ENCODE peak calls at places on chromosomes 13 and 19, in four cellular contexts. One of them, this sample, is unnamed.

GRCh38 chr19:58170860-58171259 is 12.0 kb upstream of the ZNF274 start:
- DNase-seq in H1: no peak
- DNase-seq in cardiac muscle cell: peak
- DNase-seq in spleen: no peak
- DNase-seq in this sample: no peak

GRCh38 chr13:73720216-73720840 is 413.9 kb downstream of the KLF12 start:
- DNase-seq in H1: no peak
- DNase-seq in spleen: no peak
- DNase-seq in cardiac muscle cell: no peak
- DNase-seq in this sample: no peak

GRCh38 chr13:79079351-79079839 is 326.7 kb downstream of the RBM26 start:
- DNase-seq in H1: no peak
- DNase-seq in cardiac muscle cell: no peak
- DNase-seq in spleen: no peak
- DNase-seq in this sample: peak

GRCh38 chr13:48578516-48579166 is 45.8 kb upstream of the RCBTB2 start:
- DNase-seq in spleen: no peak
- DNase-seq in cardiac muscle cell: no peak
- DNase-seq in H1: no peak
- DNase-seq in this sample: no peak

GRCh38 chr13:36778083-36778671 is 40.8 kb upstream of the RFXAP start:
- DNase-seq in spleen: no peak
- DNase-seq in H1: no peak
- DNase-seq in cardiac muscle cell: peak
- DNase-seq in this sample: no peak

GRCh38 chr13:74136089-74136658 is 2.0 kb upstream of the KLF12 start:
- DNase-seq in H1: no peak
- DNase-seq in cardiac muscle cell: peak
- DNase-seq in spleen: peak
- DNase-seq in this sample: peak

GRCh38 chr19:51735759-51736449 is 12.1 kb upstream of the HAS1 start:
- DNase-seq in H1: no peak
- DNase-seq in spleen: peak
- DNase-seq in cardiac muscle cell: peak
- DNase-seq in this sample: no peak

GRCh38 chr19:58229255-58229639 is 533 bp downstream of the ZNF544 start:
- DNase-seq in H1: no peak
- DNase-seq in cardiac muscle cell: peak
- DNase-seq in spleen: no peak
- DNase-seq in this sample: no peak

GRCh38 chr13:46134961-46135522 is 30.2 kb upstream of the CPB2 start:
- DNase-seq in cardiac muscle cell: no peak
- DNase-seq in H1: no peak
- DNase-seq in spleen: no peak
- DNase-seq in this sample: no peak

GRCh38 chr13:52127378-52127777 is 1.5 kb downstream of the NEK5 start:
- DNase-seq in cardiac muscle cell: peak
- DNase-seq in H1: no peak
- DNase-seq in spleen: no peak
- DNase-seq in this sample: no peak

GRCh38 chr13:78194904-78195639 is 276.4 kb upstream of the EDNRB start:
- DNase-seq in spleen: no peak
- DNase-seq in H1: no peak
- DNase-seq in cardiac muscle cell: peak
- DNase-seq in this sample: no peak

GRCh38 chr13:111282997-111283396 is 37.4 kb upstream of the TEX29 start:
- DNase-seq in H1: no peak
- DNase-seq in cardiac muscle cell: no peak
- DNase-seq in spleen: no peak
- DNase-seq in this sample: no peak

GRCh38 chr13:95643009-95643408 is 1.5 kb downstream of the DZIP1 start:
- DNase-seq in cardiac muscle cell: no peak
- DNase-seq in spleen: no peak
- DNase-seq in H1: no peak
- DNase-seq in this sample: no peak

GRCh38 chr19:3277649-3278048 is 53.2 kb downstream of the CELF5 start:
- DNase-seq in spleen: no peak
- DNase-seq in cardiac muscle cell: no peak
- DNase-seq in H1: no peak
- DNase-seq in this sample: no peak

GRCh38 chr19:3275068-3275582 is 50.7 kb downstream of the CELF5 start:
- DNase-seq in cardiac muscle cell: no peak
- DNase-seq in H1: peak
- DNase-seq in spleen: no peak
- DNase-seq in this sample: no peak

GRCh38 chr19:3276341-3276799 is 51.9 kb downstream of the CELF5 start:
- DNase-seq in cardiac muscle cell: no peak
- DNase-seq in spleen: peak
- DNase-seq in H1: peak
- DNase-seq in this sample: no peak

GRCh38 chr19:3274245-3275067 is 50.0 kb downstream of the CELF5 start:
- DNase-seq in spleen: no peak
- DNase-seq in H1: no peak
- DNase-seq in cardiac muscle cell: no peak
- DNase-seq in this sample: no peak

GRCh38 chr19:3275583-3276340 is 51.3 kb downstream of the CELF5 start:
- DNase-seq in spleen: peak
- DNase-seq in H1: peak
- DNase-seq in cardiac muscle cell: peak
- DNase-seq in this sample: no peak
- TF ChIP-seq CTCF in spleen: peak
- TF ChIP-seq CTCF in H1: no peak
- TF ChIP-seq CTCF in cardiac muscle cell: no peak
- TF ChIP-seq CTCF in this sample: peak

GRCh38 chr13:42836930-42837329 is 55.5 kb downstream of the FAM216B start:
- DNase-seq in H1: peak
- DNase-seq in spleen: no peak
- DNase-seq in cardiac muscle cell: peak
- DNase-seq in this sample: no peak
- TF ChIP-seq CTCF in H1: peak
- TF ChIP-seq CTCF in spleen: no peak
- TF ChIP-seq CTCF in cardiac muscle cell: peak
- TF ChIP-seq CTCF in this sample: peak

GRCh38 chr19:31459430-31459829 is 110.2 kb upstream of the TSHZ3 start:
- DNase-seq in H1: no peak
- DNase-seq in cardiac muscle cell: no peak
- DNase-seq in spleen: no peak
- DNase-seq in this sample: no peak
- TF ChIP-seq CTCF in H1: peak
- TF ChIP-seq CTCF in cardiac muscle cell: no peak
- TF ChIP-seq CTCF in spleen: no peak
- TF ChIP-seq CTCF in this sample: no peak

GRCh38 chr13:99614465-99614885 is 113.2 kb downstream of the TM9SF2 start:
- DNase-seq in cardiac muscle cell: peak
- DNase-seq in H1: no peak
- DNase-seq in spleen: no peak
- DNase-seq in this sample: no peak
- TF ChIP-seq CTCF in cardiac muscle cell: peak
- TF ChIP-seq CTCF in H1: peak
- TF ChIP-seq CTCF in spleen: peak
- TF ChIP-seq CTCF in this sample: peak

GRCh38 chr19:45020071-45020470 is 18.8 kb upstream of the CLASRP start:
- DNase-seq in spleen: no peak
- DNase-seq in cardiac muscle cell: no peak
- DNase-seq in H1: no peak
- DNase-seq in this sample: no peak

GRCh38 chr19:45019187-45019586 is 17.9 kb downstream of the RELB start:
- DNase-seq in spleen: no peak
- DNase-seq in H1: no peak
- DNase-seq in cardiac muscle cell: no peak
- DNase-seq in this sample: no peak

GRCh38 chr19:45011959-45012358 is 10.7 kb downstream of the RELB start:
- DNase-seq in spleen: no peak
- DNase-seq in cardiac muscle cell: no peak
- DNase-seq in H1: no peak
- DNase-seq in this sample: no peak

GRCh38 chr19:45021971-45022370 is 16.9 kb upstream of the CLASRP start:
- DNase-seq in spleen: no peak
- DNase-seq in H1: no peak
- DNase-seq in cardiac muscle cell: no peak
- DNase-seq in this sample: no peak

GRCh38 chr19:45016388-45017314 is 15.4 kb downstream of the RELB start:
- DNase-seq in H1: no peak
- DNase-seq in spleen: peak
- DNase-seq in cardiac muscle cell: peak
- DNase-seq in this sample: no peak
- TF ChIP-seq CTCF in H1: peak
- TF ChIP-seq CTCF in spleen: peak
- TF ChIP-seq CTCF in cardiac muscle cell: peak
- TF ChIP-seq CTCF in this sample: peak

GRCh38 chr13:60020288-60020687 is 143.4 kb downstream of the DIAPH3 start:
- DNase-seq in cardiac muscle cell: no peak
- DNase-seq in spleen: no peak
- DNase-seq in H1: no peak
- DNase-seq in this sample: no peak

GRCh38 chr13:60018536-60018935 is 145.2 kb downstream of the DIAPH3 start:
- DNase-seq in cardiac muscle cell: no peak
- DNase-seq in spleen: no peak
- DNase-seq in H1: no peak
- DNase-seq in this sample: no peak

GRCh38 chr13:60016229-60016628 is 147.5 kb downstream of the DIAPH3 start:
- DNase-seq in spleen: no peak
- DNase-seq in cardiac muscle cell: no peak
- DNase-seq in H1: no peak
- DNase-seq in this sample: no peak

GRCh38 chr13:60019119-60019993 is 144.4 kb downstream of the DIAPH3 start:
- DNase-seq in cardiac muscle cell: peak
- DNase-seq in H1: no peak
- DNase-seq in spleen: no peak
- DNase-seq in this sample: no peak
- TF ChIP-seq CTCF in cardiac muscle cell: no peak
- TF ChIP-seq CTCF in H1: no peak
- TF ChIP-seq CTCF in spleen: no peak
- TF ChIP-seq CTCF in this sample: no peak

DNA sequence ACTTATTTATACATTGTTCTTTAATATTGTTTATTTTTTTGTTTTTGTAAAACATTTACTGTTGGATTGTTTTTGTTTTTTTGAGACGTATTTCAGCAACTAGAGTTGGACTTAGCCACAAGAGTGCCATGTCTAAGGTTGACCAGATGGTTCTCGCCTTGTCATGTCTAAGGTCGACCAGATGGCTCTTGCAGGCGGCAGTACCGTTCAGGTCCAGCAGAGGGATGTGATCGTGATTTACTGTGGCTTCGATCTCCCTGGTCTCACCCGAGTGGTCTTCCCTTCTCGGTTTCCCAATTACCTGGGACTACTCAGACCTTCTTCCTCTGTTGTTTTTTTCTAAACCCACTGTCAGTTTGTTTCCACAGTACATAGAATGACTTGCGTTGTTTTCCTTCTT is 1438.6 kb downstream of the UQCRFS1 start:
- DNase-seq in cardiac muscle cell: no peak
- DNase-seq in H1: no peak
- DNase-seq in spleen: no peak
- DNase-seq in this sample: no peak
- TF ChIP-seq CTCF in cardiac muscle cell: peak
- TF ChIP-seq CTCF in H1: peak
- TF ChIP-seq CTCF in spleen: no peak
- TF ChIP-seq CTCF in this sample: peak

DNA sequence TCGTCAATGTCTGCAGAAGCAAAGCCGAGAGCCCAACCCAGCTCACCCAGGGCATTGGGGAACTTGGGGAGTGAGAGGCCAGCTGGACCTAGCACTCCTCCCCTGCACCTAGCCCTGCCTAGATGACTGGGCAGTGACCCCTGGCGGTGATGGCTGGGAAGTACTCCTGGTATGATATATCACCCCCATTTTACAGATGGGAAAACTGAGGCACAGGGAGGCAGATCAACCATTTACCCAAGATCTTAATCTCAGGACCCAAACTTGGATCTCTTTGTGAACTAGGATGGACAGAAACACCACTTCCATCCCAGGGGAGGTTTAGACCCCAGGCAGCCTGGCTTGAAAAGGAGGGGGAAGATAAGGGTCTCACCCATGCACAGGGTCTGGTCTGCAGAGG is 43.5 kb downstream of the CCL25 start:
- DNase-seq in H1: no peak
- DNase-seq in spleen: no peak
- DNase-seq in cardiac muscle cell: no peak
- DNase-seq in this sample: no peak
- TF ChIP-seq CTCF in H1: peak
- TF ChIP-seq CTCF in spleen: no peak
- TF ChIP-seq CTCF in cardiac muscle cell: no peak
- TF ChIP-seq CTCF in this sample: no peak

GRCh38 chr13:75217949-75218348 is 264.0 kb downstream of the TBC1D4 start:
- DNase-seq in spleen: no peak
- DNase-seq in H1: no peak
- DNase-seq in cardiac muscle cell: peak
- DNase-seq in this sample: no peak
- TF ChIP-seq CTCF in spleen: no peak
- TF ChIP-seq CTCF in H1: no peak
- TF ChIP-seq CTCF in cardiac muscle cell: no peak
- TF ChIP-seq CTCF in this sample: peak